ENCODE peak calls at places on chromosomes 3 and 15, in seven cellular contexts. X is brain microvascular endothelial cell, O is lower lobe of right lung, J is mesothelial cell of epicardium, K is dorsolateral prefrontal cortex, G is glutamatergic neuron, D is HFF-Myc. A is an unnamed sample.

GRCh38 chr3:51670053-51670666 is 892 bp upstream of the TEX264 start:
- DNase-seq in X (no peak), O (no peak), J (no peak), K (no peak), G (no peak), D (no peak), A (no peak)

GRCh38 chr3:126100688-126101301 is 16.9 kb upstream of the SLC41A3 start:
- DNase-seq in X (no peak), O (no peak), J (peak), K (no peak), G (no peak), D (no peak), A (peak)

GRCh38 chr15:58528197-58528870 is 96.5 kb downstream of the LIPC start:
- DNase-seq in X (peak), O (no peak), J (no peak), K (no peak), G (no peak), D (no peak), A (no peak)

GRCh38 chr3:31124368-31124767 is 229.9 kb upstream of the GADL1 start:
- DNase-seq in X (no peak), O (no peak), J (no peak), K (no peak), G (no peak), D (no peak), A (no peak)

GRCh38 chr3:105387122-105387751 is 20.5 kb downstream of the ALCAM start:
- DNase-seq in X (no peak), O (no peak), J (no peak), K (no peak), G (no peak), D (no peak), A (no peak)

GRCh38 chr3:169133178-169134161 is 530.0 kb downstream of the MECOM start:
- DNase-seq in X (no peak), O (no peak), J (no peak), K (no peak), G (no peak), D (no peak), A (no peak)

GRCh38 chr3:78762121-78762520 is 1005.7 kb downstream of the ROBO1 start:
- DNase-seq in X (no peak), O (no peak), J (no peak), K (no peak), G (no peak), D (no peak), A (no peak)

GRCh38 chr3:107956991-107957467 is 133.8 kb downstream of the CD47 start:
- DNase-seq in X (no peak), O (peak), J (no peak), K (peak), G (no peak), D (peak), A (no peak)

GRCh38 chr15:89125038-89125826 is 37.0 kb downstream of the ABHD2 start:
- DNase-seq in X (no peak), O (peak), J (no peak), K (no peak), G (no peak), D (no peak), A (no peak)

GRCh38 chr15:89625716-89626115 is 29.6 kb downstream of the KIF7 start:
- DNase-seq in X (no peak), O (no peak), J (no peak), K (no peak), G (no peak), D (no peak), A (no peak)

GRCh38 chr3:187709155-187709554 is 6.8 kb upstream of the RTP2 start:
- DNase-seq in X (no peak), O (no peak), J (no peak), K (no peak), G (no peak), D (no peak), A (no peak)

GRCh38 chr15:69194854-69195253 is 34.4 kb downstream of the GLCE start:
- DNase-seq in X (no peak), O (no peak), J (no peak), K (no peak), G (no peak), D (no peak), A (no peak)

GRCh38 chr15:72585659-72586058 is 68.8 kb upstream of the GOLGA6B start:
- DNase-seq in X (peak), O (no peak), J (no peak), K (peak), G (no peak), D (no peak), A (no peak)

GRCh38 chr3:134849561-134849960 is 54.5 kb downstream of the EPHB1 start:
- DNase-seq in X (no peak), O (no peak), J (no peak), K (no peak), G (no peak), D (no peak), A (no peak)

GRCh38 chr3:165830746-165831145 is 6.5 kb downstream of the BCHE start:
- DNase-seq in X (no peak), O (no peak), J (no peak), K (no peak), G (no peak), D (no peak), A (no peak)

GRCh38 chr3:148582126-148582525 is 115.6 kb upstream of the AGTR1 start:
- DNase-seq in X (no peak), O (no peak), J (no peak), K (no peak), G (no peak), D (no peak), A (no peak)

GRCh38 chr3:124033360-124034015 is 41.6 kb upstream of the ROPN1 start:
- DNase-seq in X (no peak), O (peak), J (no peak), K (no peak), G (no peak), D (no peak), A (no peak)

GRCh38 chr15:50184863-50185504 is 3.0 kb downstream of the SLC27A2 start:
- DNase-seq in X (no peak), O (no peak), J (no peak), K (no peak), G (no peak), D (no peak), A (no peak)

GRCh38 chr3:43190682-43191081 is 84.8 kb upstream of the POMGNT2 start:
- DNase-seq in X (peak), O (no peak), J (no peak), K (no peak), G (no peak), D (peak), A (peak)

GRCh38 chr15:58042006-58042405 is 23.5 kb downstream of the ALDH1A2 start:
- DNase-seq in X (no peak), O (no peak), J (no peak), K (no peak), G (no peak), D (no peak), A (no peak)

GRCh38 chr3:12601072-12601471 is 44.2 kb downstream of the MKRN2 start:
- DNase-seq in X (no peak), O (no peak), J (no peak), K (no peak), G (no peak), D (no peak), A (no peak)

GRCh38 chr3:149382518-149382917 is 5.1 kb upstream of the TM4SF1 start:
- DNase-seq in X (peak), O (no peak), J (no peak), K (no peak), G (no peak), D (no peak), A (no peak)

GRCh38 chr15:76056931-76057330 is 2.9 kb upstream of the TMEM266 start:
- DNase-seq in X (no peak), O (no peak), J (no peak), K (no peak), G (no peak), D (no peak), A (no peak)

GRCh38 chr3:25782938-25783660 is at the start of gene NGLY1:
- DNase-seq in X (peak), O (peak), J (peak), K (peak), G (peak), D (peak), A (no peak)
- TF ChIP-seq CTCF in X (no peak), O (no peak), J (peak), K (peak), G (peak), D (no peak), A (peak)

GRCh38 chr15:56812255-56812654 is 78.9 kb upstream of the ZNF280D start:
- DNase-seq in X (no peak), O (no peak), J (no peak), K (no peak), G (no peak), D (no peak), A (no peak)

GRCh38 chr15:56813995-56814394 is 80.7 kb upstream of the ZNF280D start:
- DNase-seq in X (no peak), O (no peak), J (no peak), K (no peak), G (no peak), D (no peak), A (no peak)

GRCh38 chr15:56808160-56808559 is 74.9 kb upstream of the ZNF280D start:
- DNase-seq in X (no peak), O (no peak), J (no peak), K (no peak), G (no peak), D (no peak), A (no peak)

GRCh38 chr15:56814429-56814828 is 81.1 kb upstream of the ZNF280D start:
- DNase-seq in X (no peak), O (no peak), J (no peak), K (no peak), G (no peak), D (no peak), A (no peak)

DNA sequence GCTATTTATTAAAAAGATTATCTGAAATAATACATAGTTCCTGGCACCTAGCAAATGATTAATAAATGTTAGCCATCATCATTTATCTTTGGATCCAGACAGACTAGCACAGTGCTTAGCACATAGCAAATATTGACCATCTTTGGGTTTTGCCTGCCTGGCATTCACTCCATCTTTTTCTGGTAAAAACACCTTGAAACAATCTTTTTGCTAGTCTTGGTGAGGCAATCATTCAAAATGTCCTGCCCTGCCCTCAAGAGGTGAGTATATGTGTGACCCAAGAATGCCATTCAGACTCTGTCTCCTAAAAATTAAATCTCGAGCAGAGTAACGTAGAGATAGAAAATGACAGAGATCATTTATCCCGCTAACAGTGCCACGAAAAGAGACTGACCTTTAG is 78.3 kb upstream of the ZNF280D start:
- DNase-seq in X (no peak), O (no peak), J (no peak), K (no peak), G (no peak), D (no peak), A (no peak)
- TF ChIP-seq CTCF in X (no peak), O (no peak), J (no peak), K (no peak), G (no peak), D (no peak), A (no peak)

GRCh38 chr3:74897006-74897405 is 282.5 kb upstream of the CNTN3 start:
- DNase-seq in X (no peak), O (no peak), J (no peak), K (no peak), G (no peak), D (no peak), A (no peak)
- TF ChIP-seq CTCF in X (no peak), O (no peak), J (peak), K (no peak), G (peak), D (no peak), A (peak)

GRCh38 chr15:65856821-65857455 is 12.4 kb upstream of the RAB11A start:
- DNase-seq in X (no peak), O (peak), J (peak), K (peak), G (peak), D (no peak), A (no peak)
- TF ChIP-seq CTCF in X (peak), O (peak), J (peak), K (peak), G (peak), D (peak), A (peak)

DNA sequence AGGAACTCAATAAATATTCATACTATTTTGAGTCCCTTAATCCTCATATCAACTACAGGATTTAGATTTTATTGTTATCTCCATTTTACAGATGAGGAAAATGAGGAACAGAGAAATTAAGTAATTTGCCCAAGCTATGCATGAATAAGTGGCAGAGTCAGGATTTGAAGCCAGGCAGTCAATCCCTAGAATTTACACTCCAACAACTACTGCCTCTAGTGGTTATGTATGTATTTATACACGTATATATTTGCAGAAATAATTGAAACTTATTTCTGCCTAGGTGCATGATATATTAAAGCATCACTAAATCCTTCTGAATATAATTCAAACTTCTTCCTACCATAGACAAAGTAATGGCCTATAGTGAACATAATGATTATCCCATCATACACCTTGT is 137.4 kb downstream of the SERPINI1 start:
- DNase-seq in X (no peak), O (no peak), J (no peak), K (no peak), G (no peak), D (no peak), A (no peak)
- TF ChIP-seq CTCF in X (peak), O (no peak), J (peak), K (no peak), G (peak), D (no peak), A (no peak)